ENCODE peak calls at places on chromosomes 13 and 19, in five cellular contexts. One of them, this sample, is unnamed.

GRCh38 chr19:43467730-43468129 is 2.3 kb upstream of the LYPD3 start:
- DNase-seq in NCI-H1105 treated with DMSO at 0.1 percent for 48 hours: no peak
- DNase-seq in frontal cortex: no peak
- DNase-seq in AML-193: peak; percentile 43
- DNase-seq in amygdala: no peak
- DNase-seq in this sample: no peak

GRCh38 chr19:35144600-35145436 is 1.8 kb downstream of the FXYD7 start:
- DNase-seq in NCI-H1105 treated with DMSO at 0.1 percent for 48 hours: peak; percentile 49
- DNase-seq in frontal cortex: no peak
- DNase-seq in AML-193: no peak
- DNase-seq in amygdala: no peak
- DNase-seq in this sample: no peak

GRCh38 chr19:40519352-40520322 is 52.8 kb downstream of the SPTBN4 start:
- DNase-seq in NCI-H1105 treated with DMSO at 0.1 percent for 48 hours: peak; percentile 2
- DNase-seq in frontal cortex: no peak
- DNase-seq in AML-193: no peak
- DNase-seq in amygdala: no peak
- DNase-seq in this sample: no peak

GRCh38 chr13:98014766-98015165 is 61.3 kb downstream of the IPO5 start:
- DNase-seq in NCI-H1105 treated with DMSO at 0.1 percent for 48 hours: no peak
- DNase-seq in frontal cortex: no peak
- DNase-seq in AML-193: no peak
- DNase-seq in amygdala: no peak
- DNase-seq in this sample: no peak

GRCh38 chr19:31170046-31170445 is 179.2 kb downstream of the TSHZ3 start:
- DNase-seq in NCI-H1105 treated with DMSO at 0.1 percent for 48 hours: no peak
- DNase-seq in frontal cortex: no peak
- DNase-seq in AML-193: no peak
- DNase-seq in amygdala: no peak
- DNase-seq in this sample: no peak

GRCh38 chr19:2385053-2385721 is 25.1 kb downstream of the TMPRSS9 start:
- DNase-seq in NCI-H1105 treated with DMSO at 0.1 percent for 48 hours: peak; percentile 52
- DNase-seq in frontal cortex: no peak
- DNase-seq in AML-193: no peak
- DNase-seq in amygdala: no peak
- DNase-seq in this sample: no peak

GRCh38 chr13:45700971-45701900 is 884 bp upstream of the CBY2 start:
- DNase-seq in NCI-H1105 treated with DMSO at 0.1 percent for 48 hours: no peak
- DNase-seq in frontal cortex: no peak
- DNase-seq in AML-193: no peak
- DNase-seq in amygdala: no peak
- DNase-seq in this sample: no peak

GRCh38 chr13:60062502-60062901 is 101.2 kb downstream of the DIAPH3 start:
- DNase-seq in NCI-H1105 treated with DMSO at 0.1 percent for 48 hours: no peak
- DNase-seq in frontal cortex: no peak
- DNase-seq in AML-193: no peak
- DNase-seq in amygdala: no peak
- DNase-seq in this sample: no peak

GRCh38 chr13:107992542-107992941 is 222.8 kb downstream of the LIG4 start:
- DNase-seq in NCI-H1105 treated with DMSO at 0.1 percent for 48 hours: no peak
- DNase-seq in frontal cortex: no peak
- DNase-seq in AML-193: no peak
- DNase-seq in amygdala: no peak
- DNase-seq in this sample: no peak

GRCh38 chr19:29843180-29844051 is 31.6 kb downstream of the CCNE1 start:
- DNase-seq in NCI-H1105 treated with DMSO at 0.1 percent for 48 hours: no peak
- DNase-seq in frontal cortex: no peak
- DNase-seq in AML-193: no peak
- DNase-seq in amygdala: no peak
- DNase-seq in this sample: no peak

GRCh38 chr13:35191883-35192282 is 249.8 kb downstream of the NBEA start:
- DNase-seq in NCI-H1105 treated with DMSO at 0.1 percent for 48 hours: no peak
- DNase-seq in frontal cortex: no peak
- DNase-seq in AML-193: no peak
- DNase-seq in amygdala: no peak
- DNase-seq in this sample: no peak

GRCh38 chr19:31902821-31903220 is 442.6 kb upstream of the ZNF507 start:
- DNase-seq in NCI-H1105 treated with DMSO at 0.1 percent for 48 hours: no peak
- DNase-seq in frontal cortex: no peak
- DNase-seq in AML-193: no peak
- DNase-seq in amygdala: no peak
- DNase-seq in this sample: no peak

GRCh38 chr13:66994097-66994496 is 236.0 kb downstream of the PCDH9 start:
- DNase-seq in NCI-H1105 treated with DMSO at 0.1 percent for 48 hours: no peak
- DNase-seq in frontal cortex: peak; percentile 32
- DNase-seq in AML-193: no peak
- DNase-seq in amygdala: peak; percentile 82
- DNase-seq in this sample: peak; percentile 76

GRCh38 chr19:46393456-46394397 is 19.6 kb downstream of the CCDC8 start:
- DNase-seq in NCI-H1105 treated with DMSO at 0.1 percent for 48 hours: no peak
- DNase-seq in frontal cortex: no peak
- DNase-seq in AML-193: no peak
- DNase-seq in amygdala: no peak
- DNase-seq in this sample: no peak

GRCh38 chr13:51849145-51850101 is 4.4 kb upstream of the TMEM272 start:
- DNase-seq in NCI-H1105 treated with DMSO at 0.1 percent for 48 hours: no peak
- DNase-seq in frontal cortex: no peak
- DNase-seq in AML-193: peak; percentile 46
- DNase-seq in amygdala: no peak
- DNase-seq in this sample: no peak

GRCh38 chr13:75612354-75612753 is 23.8 kb upstream of the LMO7 start:
- DNase-seq in NCI-H1105 treated with DMSO at 0.1 percent for 48 hours: no peak
- DNase-seq in frontal cortex: no peak
- DNase-seq in AML-193: no peak
- DNase-seq in amygdala: no peak
- DNase-seq in this sample: no peak

GRCh38 chr19:6947745-6948144 is 60.4 kb downstream of the ADGRE1 start:
- DNase-seq in NCI-H1105 treated with DMSO at 0.1 percent for 48 hours: no peak
- DNase-seq in frontal cortex: no peak
- DNase-seq in AML-193: no peak
- DNase-seq in amygdala: no peak
- DNase-seq in this sample: no peak